ENCODE peak calls at places on chromosomes 3 and 15, in nine cellular contexts. One of them, this sample, is unnamed.

GRCh38 chr3:28134792-28135375 is 106.5 kb upstream of the CMC1 start:
- DNase-seq in naive thymus-derived CD4-positive, alpha-beta T cell: no peak
- DNase-seq in mammary epithelial cell: no peak
- DNase-seq in gastrocnemius medialis: no peak
- DNase-seq in aorta: no peak
- DNase-seq in endodermal cell: no peak
- DNase-seq in endothelial cell of umbilical vein: no peak
- DNase-seq in left ventricle myocardium inferior: no peak
- DNase-seq in A549: no peak
- DNase-seq in this sample: no peak

GRCh38 chr3:175224051-175224450 is 364.9 kb downstream of the NAALADL2 start:
- DNase-seq in aorta: no peak
- DNase-seq in naive thymus-derived CD4-positive, alpha-beta T cell: no peak
- DNase-seq in gastrocnemius medialis: no peak
- DNase-seq in endothelial cell of umbilical vein: peak; percentile 7
- DNase-seq in mammary epithelial cell: no peak
- DNase-seq in left ventricle myocardium inferior: peak; percentile 30
- DNase-seq in A549: no peak
- DNase-seq in endodermal cell: no peak
- DNase-seq in this sample: no peak

GRCh38 chr3:62332771-62333381 is 40.5 kb downstream of the FEZF2 start:
- DNase-seq in A549: peak; percentile 7
- DNase-seq in aorta: no peak
- DNase-seq in endodermal cell: no peak
- DNase-seq in endothelial cell of umbilical vein: peak; percentile 21
- DNase-seq in mammary epithelial cell: peak; percentile 1
- DNase-seq in naive thymus-derived CD4-positive, alpha-beta T cell: no peak
- DNase-seq in gastrocnemius medialis: no peak
- DNase-seq in left ventricle myocardium inferior: no peak
- DNase-seq in this sample: peak; percentile 72

GRCh38 chr3:11288021-11288491 is 15.9 kb downstream of the ATG7 start:
- DNase-seq in aorta: no peak
- DNase-seq in endothelial cell of umbilical vein: peak; percentile 56
- DNase-seq in A549: no peak
- DNase-seq in mammary epithelial cell: peak; percentile 22
- DNase-seq in naive thymus-derived CD4-positive, alpha-beta T cell: no peak
- DNase-seq in left ventricle myocardium inferior: no peak
- DNase-seq in endodermal cell: no peak
- DNase-seq in gastrocnemius medialis: no peak
- DNase-seq in this sample: peak; percentile 30

GRCh38 chr15:93036922-93037321 is 52.1 kb downstream of the RGMA start:
- DNase-seq in gastrocnemius medialis: no peak
- DNase-seq in endodermal cell: no peak
- DNase-seq in A549: no peak
- DNase-seq in naive thymus-derived CD4-positive, alpha-beta T cell: no peak
- DNase-seq in mammary epithelial cell: no peak
- DNase-seq in left ventricle myocardium inferior: no peak
- DNase-seq in aorta: no peak
- DNase-seq in endothelial cell of umbilical vein: no peak
- DNase-seq in this sample: no peak

GRCh38 chr3:13879102-13879945 is 547 bp downstream of the WNT7A start:
- DNase-seq in endothelial cell of umbilical vein: no peak
- DNase-seq in naive thymus-derived CD4-positive, alpha-beta T cell: peak; percentile 70
- DNase-seq in endodermal cell: peak; percentile 86
- DNase-seq in gastrocnemius medialis: no peak
- DNase-seq in aorta: peak; percentile 74
- DNase-seq in mammary epithelial cell: peak; percentile 68
- DNase-seq in A549: no peak
- DNase-seq in left ventricle myocardium inferior: no peak
- DNase-seq in this sample: no peak

GRCh38 chr15:48112242-48112641 is 8.5 kb upstream of the SLC24A5 start:
- DNase-seq in aorta: no peak
- DNase-seq in A549: peak; percentile 39
- DNase-seq in endodermal cell: peak; percentile 88
- DNase-seq in naive thymus-derived CD4-positive, alpha-beta T cell: no peak
- DNase-seq in endothelial cell of umbilical vein: peak; percentile 49
- DNase-seq in mammary epithelial cell: peak; percentile 12
- DNase-seq in left ventricle myocardium inferior: no peak
- DNase-seq in gastrocnemius medialis: no peak
- DNase-seq in this sample: no peak

GRCh38 chr3:139780603-139781002 is 102.8 kb upstream of the NMNAT3 start:
- DNase-seq in naive thymus-derived CD4-positive, alpha-beta T cell: no peak
- DNase-seq in mammary epithelial cell: no peak
- DNase-seq in endodermal cell: no peak
- DNase-seq in A549: no peak
- DNase-seq in endothelial cell of umbilical vein: no peak
- DNase-seq in gastrocnemius medialis: no peak
- DNase-seq in aorta: no peak
- DNase-seq in left ventricle myocardium inferior: no peak
- DNase-seq in this sample: no peak

GRCh38 chr15:91942676-91943417 is 89.3 kb downstream of the SLCO3A1 start:
- DNase-seq in endothelial cell of umbilical vein: no peak
- DNase-seq in A549: peak; percentile 84
- DNase-seq in left ventricle myocardium inferior: peak; percentile 83
- DNase-seq in endodermal cell: no peak
- DNase-seq in mammary epithelial cell: peak; percentile 99
- DNase-seq in gastrocnemius medialis: peak; percentile 84
- DNase-seq in aorta: peak; percentile 84
- DNase-seq in naive thymus-derived CD4-positive, alpha-beta T cell: peak; percentile 10
- DNase-seq in this sample: peak; percentile 97

GRCh38 chr15:25864966-25865365 is 1.8 kb upstream of the ATP10A start:
- DNase-seq in aorta: no peak
- DNase-seq in mammary epithelial cell: no peak
- DNase-seq in endothelial cell of umbilical vein: no peak
- DNase-seq in naive thymus-derived CD4-positive, alpha-beta T cell: no peak
- DNase-seq in left ventricle myocardium inferior: no peak
- DNase-seq in endodermal cell: no peak
- DNase-seq in A549: no peak
- DNase-seq in gastrocnemius medialis: no peak
- DNase-seq in this sample: no peak

GRCh38 chr15:44670087-44670945 is 6.9 kb upstream of the SPG11 start:
- DNase-seq in gastrocnemius medialis: no peak
- DNase-seq in endodermal cell: no peak
- DNase-seq in A549: no peak
- DNase-seq in mammary epithelial cell: no peak
- DNase-seq in naive thymus-derived CD4-positive, alpha-beta T cell: no peak
- DNase-seq in endothelial cell of umbilical vein: no peak
- DNase-seq in left ventricle myocardium inferior: no peak
- DNase-seq in aorta: no peak
- DNase-seq in this sample: no peak

GRCh38 chr3:99505646-99506269 is 132.6 kb upstream of the COL8A1 start:
- DNase-seq in A549: peak; percentile 46
- DNase-seq in left ventricle myocardium inferior: peak; percentile 40
- DNase-seq in endodermal cell: no peak
- DNase-seq in endothelial cell of umbilical vein: no peak
- DNase-seq in mammary epithelial cell: peak; percentile 50
- DNase-seq in aorta: no peak
- DNase-seq in gastrocnemius medialis: peak; percentile 56
- DNase-seq in naive thymus-derived CD4-positive, alpha-beta T cell: no peak
- DNase-seq in this sample: peak; percentile 88

GRCh38 chr15:27990411-27991338 is 108.4 kb downstream of the OCA2 start:
- DNase-seq in endothelial cell of umbilical vein: no peak
- DNase-seq in naive thymus-derived CD4-positive, alpha-beta T cell: no peak
- DNase-seq in left ventricle myocardium inferior: no peak
- DNase-seq in aorta: no peak
- DNase-seq in endodermal cell: no peak
- DNase-seq in gastrocnemius medialis: no peak
- DNase-seq in A549: no peak
- DNase-seq in mammary epithelial cell: no peak
- DNase-seq in this sample: no peak

GRCh38 chr3:113103588-113103987 is 107.8 kb upstream of the BOC start:
- DNase-seq in mammary epithelial cell: no peak
- DNase-seq in gastrocnemius medialis: no peak
- DNase-seq in A549: no peak
- DNase-seq in left ventricle myocardium inferior: no peak
- DNase-seq in naive thymus-derived CD4-positive, alpha-beta T cell: no peak
- DNase-seq in endodermal cell: no peak
- DNase-seq in endothelial cell of umbilical vein: no peak
- DNase-seq in aorta: no peak
- DNase-seq in this sample: no peak

GRCh38 chr3:192831111-192831644 is 86.5 kb downstream of the MB21D2 start:
- DNase-seq in gastrocnemius medialis: no peak
- DNase-seq in mammary epithelial cell: peak; percentile 60
- DNase-seq in left ventricle myocardium inferior: no peak
- DNase-seq in A549: no peak
- DNase-seq in naive thymus-derived CD4-positive, alpha-beta T cell: no peak
- DNase-seq in endodermal cell: no peak
- DNase-seq in endothelial cell of umbilical vein: no peak
- DNase-seq in aorta: no peak
- DNase-seq in this sample: peak; percentile 76

GRCh38 chr3:111712294-111713180 is 117.4 kb upstream of the ZBED2 start:
- DNase-seq in aorta: peak; percentile 78
- DNase-seq in A549: no peak
- DNase-seq in gastrocnemius medialis: peak; percentile 22
- DNase-seq in naive thymus-derived CD4-positive, alpha-beta T cell: no peak
- DNase-seq in endothelial cell of umbilical vein: no peak
- DNase-seq in mammary epithelial cell: no peak
- DNase-seq in left ventricle myocardium inferior: no peak
- DNase-seq in endodermal cell: no peak
- DNase-seq in this sample: no peak

GRCh38 chr3:132561003-132561402 is 36.1 kb upstream of the ACKR4 start:
- DNase-seq in A549: no peak
- DNase-seq in naive thymus-derived CD4-positive, alpha-beta T cell: no peak
- DNase-seq in left ventricle myocardium inferior: no peak
- DNase-seq in mammary epithelial cell: no peak
- DNase-seq in endodermal cell: no peak
- DNase-seq in aorta: no peak
- DNase-seq in endothelial cell of umbilical vein: no peak
- DNase-seq in gastrocnemius medialis: no peak
- DNase-seq in this sample: no peak

GRCh38 chr3:178768072-178768864 is 232.0 kb downstream of the KCNMB2 start:
- DNase-seq in mammary epithelial cell: no peak
- DNase-seq in gastrocnemius medialis: no peak
- DNase-seq in A549: no peak
- DNase-seq in aorta: no peak
- DNase-seq in endothelial cell of umbilical vein: no peak
- DNase-seq in endodermal cell: no peak
- DNase-seq in left ventricle myocardium inferior: no peak
- DNase-seq in naive thymus-derived CD4-positive, alpha-beta T cell: no peak
- DNase-seq in this sample: no peak

GRCh38 chr3:98359993-98360675 is 6.5 kb downstream of the OR5K4 start:
- DNase-seq in endodermal cell: peak; percentile 60
- DNase-seq in mammary epithelial cell: peak; percentile 65
- DNase-seq in naive thymus-derived CD4-positive, alpha-beta T cell: no peak
- DNase-seq in aorta: no peak
- DNase-seq in A549: peak; percentile 20
- DNase-seq in left ventricle myocardium inferior: no peak
- DNase-seq in endothelial cell of umbilical vein: no peak
- DNase-seq in gastrocnemius medialis: no peak
- DNase-seq in this sample: no peak

GRCh38 chr15:101517504-101517903 is 28.0 kb upstream of the PCSK6 start:
- DNase-seq in naive thymus-derived CD4-positive, alpha-beta T cell: no peak
- DNase-seq in mammary epithelial cell: no peak
- DNase-seq in aorta: no peak
- DNase-seq in left ventricle myocardium inferior: no peak
- DNase-seq in A549: no peak
- DNase-seq in endothelial cell of umbilical vein: no peak
- DNase-seq in endodermal cell: no peak
- DNase-seq in gastrocnemius medialis: no peak
- DNase-seq in this sample: no peak
- H3K9me3 ChIP-seq in naive thymus-derived CD4-positive, alpha-beta T cell: peaks cover 24% of the 10 kb centered on the region
- H3K9me3 ChIP-seq in mammary epithelial cell: peaks cover 9% of the 10 kb centered on the region
- H3K9me3 ChIP-seq in aorta: peaks cover 2% of the 10 kb centered on the region
- H3K9me3 ChIP-seq in left ventricle myocardium inferior: peaks cover 41% of the 10 kb centered on the region
- H3K9me3 ChIP-seq in A549: peaks cover 42% of the 10 kb centered on the region
- H3K9me3 ChIP-seq in endothelial cell of umbilical vein: no peaks in the 10 kb centered on the region
- H3K9me3 ChIP-seq in endodermal cell: peaks cover 24% of the 10 kb centered on the region
- H3K9me3 ChIP-seq in gastrocnemius medialis: no peaks in the 10 kb centered on the region
- H3K9me3 ChIP-seq in this sample: peaks cover 49% of the 10 kb centered on the region

DNA sequence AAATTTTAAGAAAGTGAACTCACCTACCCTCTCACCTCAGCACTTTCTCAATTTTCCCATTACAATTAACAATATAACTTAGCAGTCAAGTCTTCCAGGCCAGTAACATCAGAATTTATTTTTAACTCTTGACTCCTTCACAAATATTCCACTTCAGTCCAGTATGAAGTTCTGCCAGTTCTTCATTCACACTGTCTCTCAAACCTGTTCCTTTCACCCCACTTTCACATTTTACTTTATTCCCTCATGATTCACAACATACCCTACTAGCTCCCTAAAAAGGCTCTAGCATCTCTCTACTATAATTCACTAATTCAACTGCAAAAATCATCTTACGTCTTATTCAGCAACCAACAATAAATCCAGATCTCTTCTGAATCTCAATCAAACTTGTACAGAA is 3.8 kb downstream of the GSK3B start:
- DNase-seq in endothelial cell of umbilical vein: peak; percentile 5
- DNase-seq in endodermal cell: no peak
- DNase-seq in aorta: no peak
- DNase-seq in mammary epithelial cell: no peak
- DNase-seq in gastrocnemius medialis: no peak
- DNase-seq in naive thymus-derived CD4-positive, alpha-beta T cell: no peak
- DNase-seq in A549: no peak
- DNase-seq in left ventricle myocardium inferior: no peak
- DNase-seq in this sample: peak; percentile 9
- H3K4me3 ChIP-seq in endothelial cell of umbilical vein: no peak overlapping the region
- H3K4me3 ChIP-seq in endodermal cell: peak overlapping the region; percentile 100
- H3K4me3 ChIP-seq in aorta: peak overlapping the region; percentile 28
- H3K4me3 ChIP-seq in mammary epithelial cell: peak overlapping the region; percentile 80
- H3K4me3 ChIP-seq in gastrocnemius medialis: peak overlapping the region; percentile 91
- H3K4me3 ChIP-seq in naive thymus-derived CD4-positive, alpha-beta T cell: peak overlapping the region; percentile 90
- H3K4me3 ChIP-seq in A549: peak overlapping the region; percentile 63
- H3K4me3 ChIP-seq in left ventricle myocardium inferior: peak overlapping the region; percentile 92
- H3K4me3 ChIP-seq in this sample: peak overlapping the region; percentile 97

DNA sequence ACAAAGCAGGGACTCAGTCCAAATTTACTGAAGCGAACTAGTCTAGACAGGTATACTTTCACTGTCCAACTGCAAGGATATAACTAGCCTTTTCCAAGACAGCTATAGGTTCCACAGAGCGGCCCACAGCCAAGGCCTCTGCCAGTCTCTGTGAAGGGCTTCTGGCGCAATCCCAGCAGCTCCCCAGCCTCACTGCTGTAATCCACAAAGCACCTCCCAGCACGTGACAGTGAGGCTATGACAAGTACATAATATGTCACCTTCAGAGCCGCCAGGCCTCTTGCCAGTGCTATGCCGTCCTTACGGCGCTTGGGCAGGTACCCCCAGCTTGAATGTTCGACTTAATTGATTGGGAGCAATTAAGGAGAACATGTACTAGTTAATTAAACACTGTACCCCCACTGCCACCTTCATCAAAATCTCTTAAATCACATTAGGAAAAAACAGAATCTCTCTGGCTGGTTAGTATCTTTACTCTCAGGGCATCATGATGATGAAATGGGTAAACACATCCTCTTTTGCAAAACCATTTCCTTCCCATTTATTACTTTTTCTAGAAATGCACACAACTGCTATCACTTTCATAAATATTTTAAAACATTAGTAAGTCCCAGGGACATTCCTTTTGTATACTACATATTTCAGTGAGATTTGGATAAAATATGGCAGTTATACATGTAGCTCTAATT is 169.9 kb downstream of the XXYLT1 start:
- DNase-seq in endothelial cell of umbilical vein: peak; percentile 53
- DNase-seq in left ventricle myocardium inferior: peak; percentile 80
- DNase-seq in naive thymus-derived CD4-positive, alpha-beta T cell: no peak
- DNase-seq in gastrocnemius medialis: no peak
- DNase-seq in aorta: peak; percentile 73
- DNase-seq in mammary epithelial cell: no peak
- DNase-seq in endodermal cell: no peak
- DNase-seq in A549: no peak
- DNase-seq in this sample: peak; percentile 48
- H3K4me1 ChIP-seq in endothelial cell of umbilical vein: peaks cover 57% of the 10 kb centered on the region
- H3K4me1 ChIP-seq in left ventricle myocardium inferior: peaks cover 55% of the 10 kb centered on the region
- H3K4me1 ChIP-seq in naive thymus-derived CD4-positive, alpha-beta T cell: no peaks in the 10 kb centered on the region
- H3K4me1 ChIP-seq in gastrocnemius medialis: peaks cover 8% of the 10 kb centered on the region
- H3K4me1 ChIP-seq in aorta: no peaks in the 10 kb centered on the region
- H3K4me1 ChIP-seq in mammary epithelial cell: peaks cover 22% of the 10 kb centered on the region
- H3K4me1 ChIP-seq in endodermal cell: no peaks in the 10 kb centered on the region
- H3K4me1 ChIP-seq in A549: peaks cover 48% of the 10 kb centered on the region
- H3K4me1 ChIP-seq in this sample: peaks cover 31% of the 10 kb centered on the region

GRCh38 chr3:196003611-196004010 is 78.3 kb downstream of the TFRC start:
- DNase-seq in mammary epithelial cell: no peak
- DNase-seq in naive thymus-derived CD4-positive, alpha-beta T cell: no peak
- DNase-seq in left ventricle myocardium inferior: no peak
- DNase-seq in gastrocnemius medialis: no peak
- DNase-seq in endodermal cell: no peak
- DNase-seq in aorta: no peak
- DNase-seq in endothelial cell of umbilical vein: no peak
- DNase-seq in A549: no peak
- DNase-seq in this sample: no peak
- H3K9me3 ChIP-seq in mammary epithelial cell: no peaks in the 10 kb centered on the region
- H3K9me3 ChIP-seq in naive thymus-derived CD4-positive, alpha-beta T cell: no peaks in the 10 kb centered on the region
- H3K9me3 ChIP-seq in left ventricle myocardium inferior: no peaks in the 10 kb centered on the region
- H3K9me3 ChIP-seq in gastrocnemius medialis: no peaks in the 10 kb centered on the region
- H3K9me3 ChIP-seq in endodermal cell: no peaks in the 10 kb centered on the region
- H3K9me3 ChIP-seq in aorta: no peaks in the 10 kb centered on the region
- H3K9me3 ChIP-seq in endothelial cell of umbilical vein: no peaks in the 10 kb centered on the region
- H3K9me3 ChIP-seq in A549: no peaks in the 10 kb centered on the region
- H3K9me3 ChIP-seq in this sample: no peaks in the 10 kb centered on the region

This sample was measured in adipocyte.